ENCODE peak calls at places on chromosome 19, in five cellular contexts. P is suprapubic skin; A is mucosa of descending colon; V is effector memory CD4-positive, alpha-beta T cell; S is neural progenitor cell. U is an unnamed sample.

GRCh38 chr19:17202249-17202648 is 12.9 kb upstream of the USE1 start:
- DNase-seq in P (no peak), A (no peak), V (no peak), S (no peak), U (no peak)

GRCh38 chr19:6373096-6373812 is 660 bp downstream of the ALKBH7 start:
- DNase-seq in P (peak; percentile 99), A (peak; percentile 99), V (peak; percentile 94), S (peak; percentile 99), U (peak; percentile 97)

GRCh38 chr19:17807731-17808316 is 12.9 kb downstream of the B3GNT3 start:
- DNase-seq in P (no peak), A (no peak), V (no peak), S (no peak), U (no peak)

GRCh38 chr19:33740811-33741396 is 55.8 kb upstream of the KCTD15 start:
- DNase-seq in P (no peak), A (peak; percentile 49), V (no peak), S (peak; percentile 90), U (no peak)

GRCh38 chr19:28466107-28467045 is 746.6 kb downstream of the UQCRFS1 start:
- DNase-seq in P (no peak), A (peak; percentile 95), V (no peak), S (peak; percentile 76), U (no peak)

GRCh38 chr19:19528721-19529490 is at the start of gene YJEFN3:
- DNase-seq in P (peak; percentile 60), A (no peak), V (no peak), S (peak; percentile 61), U (no peak)

GRCh38 chr19:45152504-45153338 is 8.1 kb downstream of the NKPD1 start:
- DNase-seq in P (no peak), A (peak; percentile 56), V (peak; percentile 18), S (peak; percentile 85), U (peak; percentile 61)

GRCh38 chr19:55447421-55448174 is 4.5 kb upstream of the SHISA7 start:
- DNase-seq in P (no peak), A (no peak), V (no peak), S (peak; percentile 68), U (no peak)

GRCh38 chr19:8569066-8569761 is 8.0 kb downstream of the MYO1F start:
- DNase-seq in P (peak; percentile 66), A (peak; percentile 60), V (peak; percentile 68), S (no peak), U (peak; percentile 67)

GRCh38 chr19:30064776-30065494 is 122.9 kb downstream of the URI1 start:
- DNase-seq in P (no peak), A (no peak), V (no peak), S (no peak), U (peak; percentile 30)

GRCh38 chr19:399370-399769 is 9.6 kb downstream of the C2CD4C start:
- DNase-seq in P (no peak), A (no peak), V (no peak), S (no peak), U (no peak)

GRCh38 chr19:30227661-30228112 is 144.5 kb upstream of the ZNF536 start:
- DNase-seq in P (no peak), A (peak; percentile 65), V (no peak), S (peak; percentile 94), U (no peak)

GRCh38 chr19:11995174-11995573 is 30.3 kb downstream of the ZNF763 start:
- DNase-seq in P (no peak), A (no peak), V (no peak), S (no peak), U (no peak)

GRCh38 chr19:5287066-5287465 is 53.5 kb downstream of the PTPRS start:
- DNase-seq in P (no peak), A (no peak), V (no peak), S (no peak), U (no peak)

GRCh38 chr19:23283925-23284324 is 33.7 kb upstream of the ZNF724 start:
- DNase-seq in P (no peak), A (peak; percentile 80), V (peak; percentile 33), S (peak; percentile 55), U (no peak)

GRCh38 chr19:14159059-14159458 is 22.7 kb upstream of the ASF1B start:
- DNase-seq in P (no peak), A (no peak), V (no peak), S (no peak), U (no peak)

GRCh38 chr19:13633109-13633508 is 126.8 kb upstream of the CACNA1A start:
- DNase-seq in P (no peak), A (peak; percentile 93), V (no peak), S (peak; percentile 64), U (no peak)

GRCh38 chr19:4534836-4535658 is at the start of gene PLIN5:
- DNase-seq in P (peak; percentile 78), A (peak; percentile 86), V (no peak), S (peak; percentile 95), U (peak; percentile 66)

GRCh38 chr19:10604460-10604980 is 17.4 kb upstream of the AP1M2 start:
- DNase-seq in P (no peak), A (no peak), V (peak; percentile 2), S (no peak), U (no peak)

GRCh38 chr19:13152854-13153626 is 2.8 kb downstream of the IER2 start:
- DNase-seq in P (peak; percentile 97), A (peak; percentile 98), V (peak; percentile 92), S (peak; percentile 97), U (peak; percentile 98)

GRCh38 chr19:3708207-3708931 is at the start of gene TJP3:
- DNase-seq in P (peak; percentile 61), A (peak; percentile 90), V (no peak), S (no peak), U (no peak)

GRCh38 chr19:41303941-41304340 is 6.0 kb upstream of the CCDC97 start:
- DNase-seq in P (no peak), A (no peak), V (no peak), S (no peak), U (no peak)

DNA sequence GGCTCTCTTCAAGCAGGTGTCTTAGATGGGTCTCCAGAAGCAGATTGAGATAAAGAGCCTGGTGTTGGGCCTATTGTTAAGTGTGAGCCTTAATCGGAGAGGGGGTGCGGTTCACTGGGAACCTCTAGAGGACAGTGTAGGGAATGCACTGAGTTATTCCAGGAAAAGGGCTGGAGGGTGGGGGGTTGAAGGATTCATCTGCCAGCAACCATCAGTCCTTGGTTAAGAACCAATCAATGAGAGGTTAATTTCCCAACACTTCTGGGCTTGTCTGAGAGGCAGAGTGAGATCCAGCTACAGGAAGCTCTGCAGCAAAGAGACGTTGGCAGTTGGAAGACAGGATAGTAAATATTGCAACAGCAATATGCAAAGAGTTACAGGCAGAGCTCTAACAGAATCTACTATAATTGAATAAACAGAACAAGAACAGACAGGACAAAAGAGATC is 28.7 kb downstream of the CYP4F2 start:
- DNase-seq in P (no peak), A (peak; percentile 59), V (peak; percentile 1), S (no peak), U (no peak)
- H3K9me3 ChIP-seq in P (no peaks in the 10 kb centered on the region), A (no peaks in the 10 kb centered on the region), V (no peaks in the 10 kb centered on the region), S (peaks cover 3% of the 10 kb centered on the region), U (no peaks in the 10 kb centered on the region)

DNA sequence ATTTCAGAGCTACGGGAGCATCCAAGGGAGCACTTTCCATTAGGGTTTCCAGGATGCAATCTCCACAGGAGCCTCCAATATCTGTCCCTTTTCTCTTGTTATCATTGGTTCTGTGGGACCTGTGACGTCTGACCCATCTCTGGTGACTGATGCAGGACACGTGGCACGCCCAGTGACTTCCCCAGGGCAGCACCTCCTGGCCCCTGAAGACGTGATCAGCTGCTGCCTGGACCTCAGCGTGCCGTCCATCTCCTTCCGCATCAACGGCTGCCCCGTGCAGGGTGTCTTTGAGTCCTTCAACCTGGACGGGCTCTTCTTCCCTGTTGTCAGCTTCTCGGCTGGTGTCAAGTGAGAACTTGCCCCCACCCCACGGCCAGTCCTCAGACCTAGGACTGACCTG is 25.5 kb downstream of the RYR1 start:
- DNase-seq in P (no peak), A (no peak), V (no peak), S (no peak), U (no peak)
- H3K4me1 ChIP-seq in P (no peaks in the 10 kb centered on the region), A (no peaks in the 10 kb centered on the region), V (no peaks in the 10 kb centered on the region), S (no peaks in the 10 kb centered on the region), U (no peaks in the 10 kb centered on the region)

GRCh38 chr19:1816530-1817298 is 4.6 kb upstream of the ATP8B3 start:
- DNase-seq in P (no peak), A (no peak), V (no peak), S (no peak), U (no peak)

GRCh38 chr19:1814391-1814790 is 2.3 kb upstream of the ATP8B3 start:
- DNase-seq in P (no peak), A (no peak), V (no peak), S (no peak), U (no peak)

GRCh38 chr19:1817553-1818179 is 5.6 kb upstream of the ATP8B3 start:
- DNase-seq in P (no peak), A (no peak), V (no peak), S (no peak), U (no peak)

GRCh38 chr19:1814833-1815604 is 2.9 kb upstream of the ATP8B3 start:
- DNase-seq in P (no peak), A (no peak), V (no peak), S (no peak), U (no peak)

GRCh38 chr19:1815605-1816529 is 3.8 kb upstream of the ATP8B3 start:
- DNase-seq in P (no peak), A (no peak), V (no peak), S (no peak), U (no peak)
- H3K4me3 ChIP-seq in P (no peak overlapping the region), A (no peak overlapping the region), V (no peak overlapping the region), S (no peak overlapping the region), U (no peak overlapping the region)

DNA sequence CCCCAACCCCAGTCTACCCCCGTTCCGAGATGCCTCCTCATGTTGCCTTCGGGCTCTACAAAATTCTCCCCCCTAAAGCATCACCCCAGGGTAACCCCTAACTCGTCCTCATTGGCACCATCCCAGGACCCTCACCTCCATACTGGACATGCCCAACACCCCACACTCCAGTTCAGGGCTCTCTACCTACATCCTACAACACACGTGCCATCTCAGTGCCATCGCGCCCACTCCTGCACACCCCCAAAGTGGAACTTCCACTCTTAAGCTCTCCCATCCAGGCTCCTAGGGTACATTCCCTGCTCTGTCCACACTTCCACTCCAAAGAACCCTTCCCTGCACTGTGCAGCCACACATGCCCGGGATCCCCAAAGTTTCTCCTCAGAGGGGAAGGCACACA is 827 bp upstream of the FKRP start:
- DNase-seq in P (no peak), A (no peak), V (no peak), S (no peak), U (no peak)
- H3K9me3 ChIP-seq in P (no peaks in the 10 kb centered on the region), A (no peaks in the 10 kb centered on the region), V (no peaks in the 10 kb centered on the region), S (no peaks in the 10 kb centered on the region), U (no peaks in the 10 kb centered on the region)

DNA sequence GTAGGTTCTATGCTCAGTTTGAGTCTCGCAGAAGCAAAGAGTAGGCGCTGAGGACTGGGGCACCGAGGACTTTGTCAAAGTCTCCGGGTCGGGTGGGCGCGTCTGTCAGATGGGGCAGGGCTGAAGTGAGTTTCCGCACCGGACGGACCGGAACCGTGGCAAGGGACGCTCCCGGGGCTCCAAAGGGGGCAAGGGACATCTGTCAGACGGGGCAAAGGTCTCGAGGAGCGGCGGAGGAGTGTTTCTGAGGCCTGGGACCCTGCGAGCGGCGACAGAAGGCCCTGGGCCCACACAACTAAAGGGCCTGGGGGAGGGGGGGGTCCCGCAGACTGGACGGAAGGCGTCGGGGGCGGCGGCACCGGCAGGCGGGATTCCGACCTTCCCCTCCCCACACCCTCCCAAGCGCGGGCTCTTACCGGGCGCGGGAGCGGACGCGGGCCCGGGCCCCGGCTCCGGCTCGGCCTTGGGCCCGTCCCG is 13.3 kb upstream of the AKAP8L start:
- DNase-seq in P (peak; percentile 64), A (no peak), V (no peak), S (peak; percentile 47), U (no peak)
- H3K4me1 ChIP-seq in P (peaks cover 38% of the 10 kb centered on the region), A (peaks cover 25% of the 10 kb centered on the region), V (peaks cover 18% of the 10 kb centered on the region), S (peaks cover 5% of the 10 kb centered on the region), U (no peaks in the 10 kb centered on the region)

GRCh38 chr19:50178859-50179537 is 15.9 kb upstream of the IZUMO2 start:
- DNase-seq in P (no peak), A (no peak), V (no peak), S (no peak), U (no peak)
- H3K4me3 ChIP-seq in P (no peak overlapping the region), A (no peak overlapping the region), V (no peak overlapping the region), S (no peak overlapping the region), U (no peak overlapping the region)